ENCODE peak calls at places on chromosome 1, in nine cellular contexts. S, X, N, W, D, Y, I, Q and K are unnamed samples.

GRCh38 chr1:97308131-97308530 is 586.5 kb downstream of the PTBP2 start:
- DNase-seq in S (no peak), X (no peak), N (no peak), W (no peak), D (no peak), Y (no peak), I (no peak), Q (peak), K (no peak)

GRCh38 chr1:220878223-220879081 is 791 bp upstream of the HLX start:
- DNase-seq in S (no peak), X (peak), N (no peak), W (no peak), D (no peak), Y (no peak), I (no peak), Q (no peak), K (peak)

GRCh38 chr1:225509770-225510169 is 81.9 kb upstream of the LBR start:
- DNase-seq in S (no peak), X (no peak), N (no peak), W (no peak), D (no peak), Y (no peak), I (no peak), Q (no peak), K (no peak)

GRCh38 chr1:68449901-68450300 is at the start of gene RPE65:
- DNase-seq in S (no peak), X (no peak), N (no peak), W (no peak), D (no peak), Y (no peak), I (no peak), Q (no peak), K (no peak)

GRCh38 chr1:17031436-17031835 is 19.7 kb upstream of the ATP13A2 start:
- DNase-seq in S (no peak), X (no peak), N (no peak), W (no peak), D (no peak), Y (no peak), I (no peak), Q (no peak), K (no peak)

GRCh38 chr1:62908168-62908567 is 124.2 kb downstream of the ATG4C start:
- DNase-seq in S (no peak), X (no peak), N (no peak), W (no peak), D (no peak), Y (no peak), I (no peak), Q (no peak), K (no peak)

GRCh38 chr1:157032303-157032702 is 13.2 kb downstream of the ARHGEF11 start:
- DNase-seq in S (no peak), X (no peak), N (no peak), W (no peak), D (no peak), Y (no peak), I (no peak), Q (no peak), K (no peak)

GRCh38 chr1:1230656-1231399 is 973 bp downstream of the SDF4 start:
- DNase-seq in S (no peak), X (no peak), N (no peak), W (no peak), D (peak), Y (no peak), I (no peak), Q (peak), K (no peak)

GRCh38 chr1:241591736-241592135 is 48.4 kb downstream of the CHML start:
- DNase-seq in S (no peak), X (no peak), N (no peak), W (no peak), D (no peak), Y (no peak), I (no peak), Q (no peak), K (no peak)

GRCh38 chr1:38138498-38139233 is 92.1 kb upstream of the POU3F1 start:
- DNase-seq in S (peak), X (peak), N (no peak), W (no peak), D (peak), Y (peak), I (peak), Q (peak), K (no peak)

GRCh38 chr1:45507195-45507594 is 7.1 kb downstream of the MMACHC start:
- DNase-seq in S (no peak), X (no peak), N (no peak), W (no peak), D (no peak), Y (no peak), I (no peak), Q (no peak), K (no peak)

GRCh38 chr1:83670891-83671565 is 327.9 kb downstream of the TTLL7 start:
- DNase-seq in S (no peak), X (no peak), N (no peak), W (no peak), D (no peak), Y (no peak), I (no peak), Q (no peak), K (no peak)

GRCh38 chr1:83673287-83673686 is 325.6 kb downstream of the TTLL7 start:
- DNase-seq in S (no peak), X (no peak), N (no peak), W (no peak), D (no peak), Y (no peak), I (no peak), Q (no peak), K (peak)

GRCh38 chr1:83671586-83671985 is 327.3 kb downstream of the TTLL7 start:
- DNase-seq in S (no peak), X (no peak), N (no peak), W (no peak), D (no peak), Y (no peak), I (no peak), Q (no peak), K (no peak)

GRCh38 chr1:83676106-83676505 is 322.8 kb downstream of the TTLL7 start:
- DNase-seq in S (no peak), X (no peak), N (no peak), W (no peak), D (no peak), Y (no peak), I (no peak), Q (no peak), K (no peak)
- TF ChIP-seq CTCF in S (no peak), X (no peak), N (no peak), W (no peak), D (no peak), Y (no peak), I (no peak), Q (no peak), K (no peak)

GRCh38 chr1:27506703-27507102 is 16.7 kb upstream of the WASF2 start:
- DNase-seq in S (no peak), X (no peak), N (no peak), W (no peak), D (no peak), Y (peak), I (no peak), Q (no peak), K (no peak)

GRCh38 chr1:27503961-27504587 is 14.1 kb upstream of the WASF2 start:
- DNase-seq in S (no peak), X (no peak), N (no peak), W (no peak), D (no peak), Y (peak), I (no peak), Q (no peak), K (no peak)

GRCh38 chr1:27504588-27505419 is 14.8 kb upstream of the WASF2 start:
- DNase-seq in S (peak), X (peak), N (peak), W (no peak), D (no peak), Y (peak), I (peak), Q (no peak), K (no peak)

GRCh38 chr1:27503033-27503432 is 13.1 kb upstream of the WASF2 start:
- DNase-seq in S (no peak), X (no peak), N (no peak), W (no peak), D (no peak), Y (peak), I (no peak), Q (no peak), K (no peak)

GRCh38 chr1:27505420-27505680 is 15.4 kb upstream of the WASF2 start:
- DNase-seq in S (no peak), X (no peak), N (no peak), W (no peak), D (no peak), Y (no peak), I (no peak), Q (no peak), K (no peak)
- TF ChIP-seq CTCF in S (no peak), X (no peak), N (no peak), W (no peak), D (no peak), Y (no peak), I (no peak), Q (no peak), K (no peak)

GRCh38 chr1:219173758-219174671 is at the start of gene LYPLAL1:
- DNase-seq in S (peak), X (peak), N (peak), W (peak), D (peak), Y (peak), I (peak), Q (peak), K (peak)
- TF ChIP-seq CTCF in S (no peak), X (no peak), N (no peak), W (no peak), D (no peak), Y (no peak), I (no peak), Q (peak), K (no peak)

DNA sequence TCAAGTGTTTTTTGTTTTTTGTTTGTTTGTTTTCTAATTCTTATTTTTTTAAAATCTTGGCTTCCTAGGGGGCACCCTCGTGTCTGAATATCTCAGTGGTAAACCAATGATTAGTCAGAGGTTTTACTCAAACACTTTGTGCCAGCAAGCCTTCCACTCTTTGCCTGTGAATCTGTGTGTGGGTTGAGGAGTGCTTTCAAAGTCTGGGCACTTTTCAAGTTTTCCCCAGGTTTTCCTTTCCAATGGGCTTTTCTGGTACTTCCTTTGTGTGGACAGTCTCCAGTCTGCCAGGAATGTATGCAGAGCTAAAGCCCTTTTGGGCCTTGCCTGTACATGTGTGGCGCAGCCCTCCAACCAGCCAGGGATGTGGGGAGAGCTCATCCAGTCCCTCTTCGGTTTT is 9.7 kb upstream of the PPIE start:
- DNase-seq in S (no peak), X (no peak), N (no peak), W (no peak), D (no peak), Y (no peak), I (no peak), Q (no peak), K (no peak)
- TF ChIP-seq CTCF in S (no peak), X (no peak), N (no peak), W (no peak), D (no peak), Y (no peak), I (no peak), Q (no peak), K (no peak)

GRCh38 chr1:145858238-145858936 is 494 bp downstream of the PIAS3 start:
- DNase-seq in S (peak), X (peak), N (peak), W (no peak), D (no peak), Y (peak), I (peak), Q (no peak), K (peak)

GRCh38 chr1:145858937-145859490 is at the start of gene PIAS3:
- DNase-seq in S (peak), X (peak), N (peak), W (peak), D (peak), Y (peak), I (peak), Q (peak), K (peak)

GRCh38 chr1:145863272-145863671 is 4.4 kb upstream of the PIAS3 start:
- DNase-seq in S (no peak), X (no peak), N (no peak), W (no peak), D (no peak), Y (no peak), I (no peak), Q (no peak), K (no peak)

GRCh38 chr1:145857170-145857569 is 1.7 kb downstream of the PIAS3 start:
- DNase-seq in S (no peak), X (no peak), N (no peak), W (no peak), D (no peak), Y (no peak), I (no peak), Q (no peak), K (no peak)

DNA sequence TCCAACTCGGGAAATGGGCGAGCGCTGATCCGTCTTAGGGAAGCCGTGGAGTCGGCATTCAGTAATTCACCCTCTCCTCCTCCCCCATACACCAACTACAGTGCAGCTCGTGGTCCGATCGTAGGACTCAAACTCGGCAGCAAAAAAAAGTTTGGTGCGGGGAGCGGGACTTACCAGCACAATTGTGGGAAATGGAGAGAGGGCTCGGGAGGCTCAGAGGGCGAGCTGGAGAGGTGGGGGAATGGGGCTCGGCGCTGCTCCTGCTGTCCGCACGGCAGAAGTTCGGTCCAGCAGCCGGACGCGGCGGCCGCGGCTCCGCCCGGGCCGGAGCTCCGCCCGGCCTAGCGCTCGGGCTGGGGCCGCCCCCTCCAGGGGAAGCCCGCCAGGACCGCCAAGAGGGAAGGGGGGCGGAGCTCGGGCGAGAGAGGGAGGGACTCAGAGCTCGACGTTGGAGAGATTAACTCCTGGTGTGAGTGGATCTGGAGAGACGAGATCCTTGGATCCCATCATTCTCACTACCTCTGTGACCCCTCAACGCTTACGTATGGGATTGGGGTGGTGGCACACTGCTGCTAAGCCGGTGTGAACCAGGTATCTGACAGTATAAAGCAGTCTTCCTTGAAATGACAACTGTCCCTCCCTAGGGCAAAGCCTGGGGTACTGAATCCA is 744 bp upstream of the PIAS3 start:
- DNase-seq in S (peak), X (peak), N (peak), W (no peak), D (peak), Y (peak), I (peak), Q (peak), K (peak)
- TF ChIP-seq CTCF in S (peak), X (peak), N (no peak), W (no peak), D (no peak), Y (peak), I (no peak), Q (peak), K (no peak)

GRCh38 chr1:15036101-15036500 is 117.4 kb upstream of the TMEM51 start:
- DNase-seq in S (no peak), X (no peak), N (no peak), W (no peak), D (no peak), Y (no peak), I (no peak), Q (no peak), K (no peak)

GRCh38 chr1:15035236-15035635 is 118.3 kb upstream of the TMEM51 start:
- DNase-seq in S (no peak), X (no peak), N (no peak), W (no peak), D (no peak), Y (no peak), I (no peak), Q (no peak), K (no peak)

GRCh38 chr1:15039901-15040300 is 113.6 kb upstream of the TMEM51 start:
- DNase-seq in S (no peak), X (no peak), N (no peak), W (no peak), D (no peak), Y (no peak), I (no peak), Q (no peak), K (no peak)

GRCh38 chr1:15039017-15039648 is 114.4 kb upstream of the TMEM51 start:
- DNase-seq in S (no peak), X (no peak), N (no peak), W (no peak), D (no peak), Y (no peak), I (no peak), Q (no peak), K (no peak)

GRCh38 chr1:15038232-15039016 is 115.1 kb upstream of the TMEM51 start:
- DNase-seq in S (no peak), X (no peak), N (peak), W (no peak), D (no peak), Y (no peak), I (no peak), Q (no peak), K (no peak)
- TF ChIP-seq CTCF in S (no peak), X (no peak), N (peak), W (peak), D (peak), Y (no peak), I (no peak), Q (peak), K (peak)

GRCh38 chr1:245856944-245857531 is 650.0 kb downstream of the SMYD3 start:
- DNase-seq in S (no peak), X (no peak), N (no peak), W (no peak), D (no peak), Y (no peak), I (no peak), Q (peak), K (no peak)

GRCh38 chr1:245858022-245858421 is 649.1 kb downstream of the SMYD3 start:
- DNase-seq in S (no peak), X (no peak), N (no peak), W (no peak), D (no peak), Y (no peak), I (no peak), Q (no peak), K (no peak)

GRCh38 chr1:245860681-245861552 is 646.2 kb downstream of the SMYD3 start:
- DNase-seq in S (no peak), X (no peak), N (no peak), W (no peak), D (no peak), Y (no peak), I (no peak), Q (no peak), K (no peak)

GRCh38 chr1:245859510-245860114 is 647.5 kb downstream of the SMYD3 start:
- DNase-seq in S (no peak), X (no peak), N (no peak), W (no peak), D (no peak), Y (no peak), I (no peak), Q (peak), K (no peak)

GRCh38 chr1:245858683-245859509 is 648.2 kb downstream of the SMYD3 start:
- DNase-seq in S (no peak), X (no peak), N (no peak), W (no peak), D (no peak), Y (no peak), I (no peak), Q (no peak), K (no peak)
- TF ChIP-seq CTCF in S (no peak), X (no peak), N (no peak), W (peak), D (peak), Y (no peak), I (no peak), Q (peak), K (no peak)